ENCODE peak calls at places on chromosomes 1 and 21, in four cellular contexts. M, S, R and P are unnamed samples.

GRCh38 chr21:41565550-41565949 is 57.6 kb upstream of the TMPRSS2 start:
- DNase-seq in M (no peak), S (no peak), R (no peak), P (no peak)

GRCh38 chr21:32539378-32539777 is 45.9 kb downstream of the TCP10L start:
- DNase-seq in M (no peak), S (no peak), R (no peak), P (no peak)

GRCh38 chr1:109482796-109483638 is 688 bp upstream of the ATXN7L2 start:
- DNase-seq in M (no peak), S (no peak), R (no peak), P (peak)

GRCh38 chr1:67722292-67722944 is 37.4 kb downstream of the GADD45A start:
- DNase-seq in M (peak), S (no peak), R (no peak), P (no peak)

GRCh38 chr1:224287714-224288113 is 42.3 kb downstream of the NVL start:
- DNase-seq in M (no peak), S (no peak), R (no peak), P (no peak)

GRCh38 chr1:11692899-11693590 is 1.5 kb downstream of the DRAXIN start:
- DNase-seq in M (peak), S (peak), R (no peak), P (no peak)

GRCh38 chr21:44477131-44477530 is 21.8 kb downstream of the LRRC3 start:
- DNase-seq in M (no peak), S (no peak), R (no peak), P (no peak)

GRCh38 chr1:47444578-47445465 is 7.0 kb downstream of the FOXD2 start:
- DNase-seq in M (no peak), S (no peak), R (peak), P (no peak)

GRCh38 chr1:87760100-87760499 is 431.4 kb downstream of the LMO4 start:
- DNase-seq in M (peak), S (no peak), R (no peak), P (no peak)

GRCh38 chr1:115423776-115424175 is 85.7 kb upstream of the NGF start:
- DNase-seq in M (peak), S (no peak), R (no peak), P (no peak)

GRCh38 chr1:197614916-197615692 is 160.2 kb downstream of the DENND1B start:
- DNase-seq in M (peak), S (peak), R (no peak), P (no peak)

GRCh38 chr1:209835782-209836298 is 8.1 kb downstream of the UTP25 start:
- DNase-seq in M (peak), S (no peak), R (no peak), P (no peak)

GRCh38 chr1:106055900-106056299 is 1000.6 kb upstream of the PRMT6 start:
- DNase-seq in M (no peak), S (no peak), R (peak), P (no peak)

GRCh38 chr1:43449708-43450069 is 4.0 kb downstream of the HYI start:
- DNase-seq in M (no peak), S (no peak), R (no peak), P (no peak)

GRCh38 chr1:45913925-45914501 is 110.6 kb downstream of the MAST2 start:
- DNase-seq in M (no peak), S (no peak), R (no peak), P (peak)

GRCh38 chr21:28944296-28944695 is 48.4 kb downstream of the LTN1 start:
- DNase-seq in M (peak), S (no peak), R (no peak), P (no peak)

GRCh38 chr1:241323510-241323909 is 33.5 kb downstream of the RGS7 start:
- DNase-seq in M (peak), S (peak), R (no peak), P (no peak)

GRCh38 chr1:14826172-14826636 is 227.7 kb downstream of the KAZN start:
- DNase-seq in M (peak), S (peak), R (no peak), P (no peak)

GRCh38 chr1:95475686-95476457 is 241.9 kb downstream of the RWDD3 start:
- DNase-seq in M (no peak), S (no peak), R (no peak), P (no peak)

GRCh38 chr1:36323636-36324321 is at the start of gene EVA1B:
- DNase-seq in M (peak), S (no peak), R (peak), P (peak)

GRCh38 chr1:61869691-61870109 is 127.4 kb downstream of the PATJ start:
- DNase-seq in M (no peak), S (no peak), R (peak), P (no peak)

GRCh38 chr1:24074196-24074595 is 37.7 kb downstream of the MYOM3 start:
- DNase-seq in M (no peak), S (no peak), R (no peak), P (no peak)

GRCh38 chr1:241475688-241476087 is 43.9 kb downstream of the FH start:
- DNase-seq in M (no peak), S (no peak), R (no peak), P (no peak)

GRCh38 chr21:46656820-46657219 is 21.3 kb downstream of the PRMT2 start:
- DNase-seq in M (no peak), S (no peak), R (no peak), P (no peak)

GRCh38 chr1:247373721-247374141 is 42.1 kb upstream of the ZNF496 start:
- DNase-seq in M (no peak), S (no peak), R (peak), P (no peak)

GRCh38 chr1:6975991-6976390 is 190.7 kb downstream of the CAMTA1 start:
- DNase-seq in M (no peak), S (no peak), R (no peak), P (no peak)

GRCh38 chr1:165869343-165869742 is 41.9 kb downstream of the UCK2 start:
- DNase-seq in M (no peak), S (no peak), R (no peak), P (no peak)

GRCh38 chr1:93908394-93909145 is 660 bp downstream of the GCLM start:
- DNase-seq in M (no peak), S (no peak), R (peak), P (peak)

GRCh38 chr1:8910914-8911313 is 32.4 kb upstream of the ENO1 start:
- DNase-seq in M (peak), S (no peak), R (no peak), P (no peak)

GRCh38 chr1:159798893-159799292 is 3.3 kb upstream of the FCRL6 start:
- DNase-seq in M (peak), S (peak), R (peak), P (peak)

GRCh38 chr1:106571109-106571508 is 485.4 kb upstream of the PRMT6 start:
- DNase-seq in M (no peak), S (no peak), R (no peak), P (no peak)

GRCh38 chr1:2804628-2805351 is 3.3 kb upstream of the TTC34 start:
- DNase-seq in M (no peak), S (no peak), R (no peak), P (no peak)

GRCh38 chr1:90706437-90707362 is 10.4 kb downstream of the BARHL2 start:
- DNase-seq in M (no peak), S (no peak), R (no peak), P (no peak)

GRCh38 chr1:117930173-117930447 is 571 bp downstream of the WDR3 start:
- DNase-seq in M (no peak), S (no peak), R (no peak), P (no peak)

GRCh38 chr21:35024475-35024874 is 24.6 kb downstream of the RUNX1 start:
- DNase-seq in M (no peak), S (no peak), R (no peak), P (no peak)

GRCh38 chr1:51612349-51612982 is 4.4 kb upstream of the OSBPL9 start:
- DNase-seq in M (peak), S (no peak), R (no peak), P (peak)

GRCh38 chr1:154784924-154785531 is 85.1 kb downstream of the KCNN3 start:
- DNase-seq in M (no peak), S (no peak), R (no peak), P (no peak)

DNA sequence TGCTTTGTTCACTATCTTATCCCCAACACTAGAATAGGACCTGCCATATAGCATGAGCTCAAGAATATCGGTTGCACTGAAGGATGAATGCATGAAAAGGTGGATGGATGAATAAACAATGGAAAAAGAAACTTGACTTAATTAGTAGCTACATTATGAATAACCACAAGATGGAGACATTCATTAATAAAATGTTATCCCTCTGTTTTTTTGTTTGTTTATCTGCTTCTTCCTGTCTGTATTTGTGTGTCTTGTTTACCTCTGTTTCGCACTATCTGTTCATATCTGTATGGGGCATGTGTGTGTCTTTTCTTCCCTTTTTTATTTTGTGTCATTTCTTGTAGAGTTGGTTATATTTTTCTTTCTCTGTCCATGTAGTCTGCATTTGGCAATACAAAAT is 1.1 kb upstream of the OR14I1 start:
- DNase-seq in M (no peak), S (no peak), R (no peak), P (no peak)
- TF ChIP-seq CTCF in M (no peak), S (no peak), R (peak), P (no peak)

DNA sequence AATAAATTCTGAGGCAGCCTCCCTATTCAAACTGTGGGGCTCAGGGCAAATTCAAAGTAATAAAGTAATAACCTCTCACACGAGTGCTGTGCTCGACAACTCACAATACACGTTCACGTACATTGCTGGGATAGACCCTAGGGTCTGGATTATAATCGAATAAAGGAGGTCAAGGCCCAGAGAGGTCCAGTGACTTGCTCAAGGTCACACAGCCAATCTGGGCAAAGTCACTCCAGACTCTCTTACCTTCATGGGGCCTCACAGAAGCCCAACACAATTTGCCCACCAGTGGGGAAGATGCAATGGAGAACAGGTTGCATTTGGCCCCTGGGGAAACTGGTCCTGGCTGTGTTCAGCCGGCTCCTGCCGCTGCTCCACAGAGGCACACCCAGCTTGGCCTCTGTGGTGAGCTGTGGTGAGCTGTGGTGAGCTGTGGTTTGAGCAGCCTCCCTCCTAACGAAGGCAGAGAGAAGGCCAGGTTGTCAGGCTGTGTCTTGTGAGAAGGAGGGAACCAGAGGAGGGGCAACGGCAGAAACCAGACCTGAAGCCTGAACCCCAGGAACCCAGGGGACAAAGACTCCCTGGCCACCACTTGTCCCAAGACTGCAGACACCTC is 35.1 kb downstream of the NUAK2 start:
- DNase-seq in M (peak), S (no peak), R (no peak), P (no peak)
- H3K4me3 ChIP-seq in M (no peak), S (no peak), R (no peak), P (no peak)

GRCh38 chr1:230587056-230587455 is 55.2 kb upstream of the COG2 start:
- DNase-seq in M (no peak), S (no peak), R (no peak), P (no peak)

GRCh38 chr1:230578621-230579020 is 63.7 kb upstream of the COG2 start:
- DNase-seq in M (no peak), S (no peak), R (no peak), P (no peak)

GRCh38 chr1:230577537-230577936 is 64.7 kb upstream of the COG2 start:
- DNase-seq in M (no peak), S (no peak), R (no peak), P (no peak)

GRCh38 chr1:230584660-230585059 is 57.6 kb upstream of the COG2 start:
- DNase-seq in M (no peak), S (no peak), R (no peak), P (no peak)

GRCh38 chr1:230581446-230582079 is 60.7 kb upstream of the COG2 start:
- DNase-seq in M (no peak), S (no peak), R (no peak), P (no peak)
- TF ChIP-seq CTCF in M (peak), S (peak), R (no peak), P (no peak)

DNA sequence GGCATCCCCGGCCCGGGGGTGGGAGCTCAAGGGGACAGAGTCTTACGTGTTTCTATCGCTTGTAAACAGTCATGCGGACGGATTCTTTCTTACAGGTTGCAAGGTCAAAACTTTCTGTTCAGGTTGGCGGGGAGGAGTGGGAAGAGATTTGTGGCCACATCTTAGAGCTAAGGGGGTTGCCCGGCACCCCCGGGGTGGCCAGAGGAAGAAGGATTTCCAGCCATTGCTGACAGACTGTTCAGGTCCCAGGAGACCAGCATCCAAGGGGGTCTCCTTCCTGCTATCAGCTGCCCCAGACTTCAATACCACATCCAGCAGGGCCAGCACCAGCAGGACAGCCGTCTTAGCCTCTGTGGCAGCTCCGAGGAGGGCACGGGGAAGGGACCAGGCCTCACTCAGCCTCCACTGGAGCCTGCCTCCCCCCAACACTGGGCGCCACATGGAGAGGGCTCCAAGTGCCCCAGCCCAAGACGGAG is 52.0 kb downstream of the KIF21B start:
- DNase-seq in M (no peak), S (no peak), R (no peak), P (no peak)
- H3K4me3 ChIP-seq in M (no peak), S (no peak), R (no peak), P (no peak)

DNA sequence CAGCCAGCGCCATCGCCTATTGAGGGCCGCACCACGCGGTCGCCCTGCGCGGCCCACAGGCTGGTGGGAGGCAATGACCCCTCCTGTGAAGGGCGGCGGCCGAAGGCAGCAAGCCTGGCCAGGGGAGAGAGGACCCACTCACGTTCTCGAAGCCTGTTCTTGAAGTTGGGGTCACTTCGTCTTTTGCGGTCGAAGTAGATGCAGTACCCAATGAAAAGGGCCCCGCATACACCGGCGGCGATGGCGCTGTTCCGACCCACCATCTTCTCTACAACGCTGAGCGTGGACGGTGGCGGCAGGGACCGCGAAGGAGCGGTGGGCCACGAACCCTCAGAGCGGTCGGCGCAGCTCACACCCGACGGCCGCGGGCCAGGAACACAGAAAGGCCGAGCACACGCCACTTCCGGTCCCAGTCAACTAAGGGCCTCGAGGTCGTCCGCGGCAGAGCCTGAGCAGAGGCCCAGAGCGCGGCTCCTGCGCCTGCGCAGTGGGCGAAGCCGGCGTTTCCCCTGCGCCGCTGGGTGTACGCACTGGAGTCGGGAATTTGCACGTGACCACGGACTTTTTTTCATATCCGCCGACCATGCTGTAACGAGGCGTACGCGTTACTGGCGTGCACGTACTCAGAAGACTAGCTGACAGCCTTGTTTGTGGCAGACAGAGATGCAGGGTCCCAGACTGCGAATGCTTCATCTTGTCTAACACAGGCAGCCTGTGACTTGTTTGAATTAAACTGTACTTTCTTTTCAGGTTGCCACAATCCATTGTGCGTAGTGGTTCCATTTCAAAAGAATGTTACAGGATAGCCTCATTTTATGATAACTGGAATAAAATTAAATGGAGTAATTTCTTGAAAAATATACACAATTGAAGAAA is at the start of gene TOMM20:
- DNase-seq in M (peak), S (peak), R (peak), P (peak)
- TF ChIP-seq CTCF in M (no peak), S (no peak), R (no peak), P (no peak)